ENCODE peak calls at places on chromosomes 16 and 17, in ten cellular contexts. Z is omental fat pad, W is ovary, U is astrocyte of the spinal cord, H is fibroblast of lung, A is bronchial epithelial cell, X is GM13976, L is ascending aorta, S is fibroblast of mammary gland, Y is uterus. K is an unnamed sample.

GRCh38 chr16:14308357-14308723 is 237.2 kb downstream of the MRTFB start:
- DNase-seq in A (no peak), L (no peak), X (no peak), H (no peak), Y (no peak), S (no peak), W (no peak), U (no peak), Z (no peak), K (no peak)

GRCh38 chr17:55281592-55282378 is 17.0 kb downstream of the HLF start:
- DNase-seq in X (no peak), U (no peak), A (no peak), S (no peak), Z (no peak), Y (no peak), L (no peak), W (no peak), H (no peak), K (no peak)

GRCh38 chr17:41367426-41368075 is 2.1 kb downstream of the KRT33B start:
- DNase-seq in H (no peak), Z (no peak), Y (peak), W (no peak), S (peak), A (peak), U (peak), X (no peak), L (no peak), K (no peak)

GRCh38 chr17:31484821-31485220 is 93.3 kb downstream of the RAB11FIP4 start:
- DNase-seq in S (no peak), W (no peak), X (no peak), L (no peak), Z (no peak), Y (no peak), H (no peak), A (no peak), U (no peak), K (no peak)

GRCh38 chr16:53849994-53850393 is 146.0 kb downstream of the FTO start:
- DNase-seq in S (no peak), Z (no peak), A (no peak), U (no peak), H (no peak), X (no peak), W (no peak), Y (no peak), L (no peak), K (no peak)

GRCh38 chr17:37089998-37090397 is 141.2 kb downstream of the AATF start:
- DNase-seq in A (no peak), Z (no peak), L (no peak), S (no peak), H (no peak), U (no peak), X (peak), W (no peak), Y (no peak), K (no peak)

GRCh38 chr17:73283841-73284282 is 22.2 kb upstream of the CPSF4L start:
- DNase-seq in W (peak), H (no peak), X (no peak), U (no peak), S (no peak), Z (no peak), A (no peak), L (no peak), Y (peak), K (no peak)

GRCh38 chr17:50060951-50061712 is 5.2 kb downstream of the ITGA3 start:
- DNase-seq in Y (peak), Z (no peak), L (peak), S (peak), A (peak), U (peak), X (no peak), H (peak), W (peak), K (no peak)

GRCh38 chr17:61431594-61432311 is 20.5 kb upstream of the TBX4 start:
- DNase-seq in U (peak), Y (no peak), S (peak), Z (no peak), X (no peak), A (no peak), H (peak), L (no peak), W (no peak), K (no peak)

GRCh38 chr17:63988741-63989621 is 9.2 kb upstream of the PRR29 start:
- DNase-seq in U (no peak), X (no peak), L (no peak), W (no peak), H (no peak), Z (no peak), S (no peak), A (no peak), Y (no peak), K (no peak)

GRCh38 chr16:82936941-82937551 is 310.3 kb downstream of the CDH13 start:
- DNase-seq in L (no peak), S (peak), Y (no peak), U (peak), H (peak), Z (no peak), A (peak), W (no peak), X (no peak), K (no peak)

GRCh38 chr16:66516172-66516807 is 33.6 kb downstream of the TK2 start:
- DNase-seq in X (no peak), Z (no peak), A (no peak), H (no peak), W (no peak), Y (no peak), S (no peak), U (no peak), L (no peak), K (no peak)

GRCh38 chr17:77681820-77682219 is 276.7 kb upstream of the TNRC6C start:
- DNase-seq in U (no peak), X (no peak), L (peak), S (peak), W (no peak), Y (peak), A (no peak), H (peak), Z (no peak), K (no peak)

GRCh38 chr17:27756467-27757371 is 43.6 kb downstream of the NOS2 start:
- DNase-seq in L (no peak), H (peak), X (peak), A (peak), Z (peak), S (peak), W (peak), Y (peak), U (peak), K (peak)

GRCh38 chr16:593406-593805 is 3.5 kb downstream of the RAB40C start:
- DNase-seq in H (no peak), Z (no peak), S (no peak), Y (no peak), A (peak), X (no peak), L (no peak), W (no peak), U (no peak), K (no peak)

GRCh38 chr16:1019234-1019933 is 37.8 kb downstream of the SOX8 start:
- DNase-seq in Z (no peak), L (peak), W (peak), U (peak), Y (peak), A (no peak), S (peak), X (no peak), H (no peak), K (no peak)

GRCh38 chr16:89613101-89613953 is at the start of gene DPEP1:
- DNase-seq in L (no peak), X (no peak), Y (no peak), U (no peak), S (no peak), W (no peak), Z (no peak), A (no peak), H (no peak), K (no peak)

GRCh38 chr16:48813485-48813884 is 203.5 kb upstream of the N4BP1 start:
- DNase-seq in Y (no peak), L (no peak), S (no peak), X (no peak), A (no peak), H (no peak), Z (no peak), U (no peak), W (no peak), K (no peak)

GRCh38 chr17:82874011-82874835 is 34.4 kb upstream of the ZNF750 start:
- DNase-seq in Z (no peak), X (no peak), Y (no peak), W (no peak), S (no peak), L (no peak), U (no peak), A (peak), H (no peak), K (no peak)

GRCh38 chr16:2246301-2246885 is 5.0 kb downstream of the ECI1 start:
- DNase-seq in X (no peak), U (no peak), Z (no peak), H (no peak), A (no peak), Y (no peak), S (no peak), W (no peak), L (no peak), K (no peak)

GRCh38 chr17:78573955-78574354 is 3.2 kb downstream of the DNAH17 start:
- DNase-seq in H (no peak), U (no peak), S (no peak), A (no peak), Y (no peak), L (no peak), W (no peak), X (no peak), Z (no peak), K (no peak)

GRCh38 chr17:80414508-80414802 is 512 bp upstream of the ENDOV start:
- DNase-seq in L (no peak), A (peak), U (peak), Z (no peak), S (no peak), W (no peak), H (peak), X (no peak), Y (no peak), K (no peak)

GRCh38 chr16:58187092-58187491 is 10.8 kb downstream of the CSNK2A2 start:
- DNase-seq in Y (no peak), S (no peak), L (no peak), U (peak), H (no peak), A (peak), X (no peak), Z (no peak), W (no peak), K (no peak)

GRCh38 chr17:41492771-41493170 is 3.1 kb upstream of the KRT36 start:
- DNase-seq in Y (no peak), U (peak), A (no peak), L (no peak), H (peak), Z (no peak), X (no peak), W (peak), S (peak), K (no peak)

DNA sequence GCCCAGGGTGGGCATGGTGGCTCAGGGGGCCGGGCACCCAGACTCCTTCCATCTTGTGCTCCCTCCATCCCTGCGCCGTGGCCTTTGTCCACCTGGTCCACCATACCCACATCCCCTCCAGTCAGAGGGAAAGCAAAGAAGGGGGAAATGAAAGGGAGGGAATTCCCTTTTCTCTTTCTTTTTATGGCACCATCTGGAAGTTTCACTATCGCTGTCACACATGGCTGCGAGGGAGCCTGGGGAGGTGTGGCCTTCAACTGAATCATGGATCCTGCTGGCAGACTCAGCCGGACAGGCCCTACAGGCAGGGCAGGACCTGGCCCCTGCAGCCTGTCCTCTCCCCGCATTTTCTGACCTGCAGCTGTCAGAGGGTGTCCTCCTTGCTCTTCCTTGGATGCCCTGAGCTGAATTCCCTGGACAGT is 6.2 kb downstream of the SLC12A3 start:
- DNase-seq in S (peak), W (no peak), A (peak), H (peak), U (peak), Y (no peak), Z (no peak), X (peak), L (no peak), K (no peak)
- TF ChIP-seq CTCF in S (no peak), W (no peak), A (no peak), H (no peak), U (no peak), Y (no peak), Z (no peak), X (peak), L (no peak), K (no peak)

GRCh38 chr17:51585514-51586104 is 325.3 kb downstream of the UTP18 start:
- DNase-seq in Z (no peak), S (no peak), A (peak), H (no peak), X (peak), L (no peak), U (no peak), Y (no peak), W (no peak), K (peak)
- TF ChIP-seq CTCF in Z (no peak), S (no peak), A (peak), H (no peak), X (no peak), L (no peak), U (no peak), Y (no peak), W (no peak), K (peak)

GRCh38 chr17:7897773-7898172 is 9.2 kb downstream of the CHD3 start:
- DNase-seq in A (peak), U (peak), S (peak), H (peak), Z (no peak), Y (no peak), L (peak), W (no peak), X (no peak), K (no peak)
- TF ChIP-seq CTCF in A (peak), U (peak), S (peak), H (peak), Z (no peak), Y (peak), L (peak), W (no peak), X (peak), K (peak)

DNA sequence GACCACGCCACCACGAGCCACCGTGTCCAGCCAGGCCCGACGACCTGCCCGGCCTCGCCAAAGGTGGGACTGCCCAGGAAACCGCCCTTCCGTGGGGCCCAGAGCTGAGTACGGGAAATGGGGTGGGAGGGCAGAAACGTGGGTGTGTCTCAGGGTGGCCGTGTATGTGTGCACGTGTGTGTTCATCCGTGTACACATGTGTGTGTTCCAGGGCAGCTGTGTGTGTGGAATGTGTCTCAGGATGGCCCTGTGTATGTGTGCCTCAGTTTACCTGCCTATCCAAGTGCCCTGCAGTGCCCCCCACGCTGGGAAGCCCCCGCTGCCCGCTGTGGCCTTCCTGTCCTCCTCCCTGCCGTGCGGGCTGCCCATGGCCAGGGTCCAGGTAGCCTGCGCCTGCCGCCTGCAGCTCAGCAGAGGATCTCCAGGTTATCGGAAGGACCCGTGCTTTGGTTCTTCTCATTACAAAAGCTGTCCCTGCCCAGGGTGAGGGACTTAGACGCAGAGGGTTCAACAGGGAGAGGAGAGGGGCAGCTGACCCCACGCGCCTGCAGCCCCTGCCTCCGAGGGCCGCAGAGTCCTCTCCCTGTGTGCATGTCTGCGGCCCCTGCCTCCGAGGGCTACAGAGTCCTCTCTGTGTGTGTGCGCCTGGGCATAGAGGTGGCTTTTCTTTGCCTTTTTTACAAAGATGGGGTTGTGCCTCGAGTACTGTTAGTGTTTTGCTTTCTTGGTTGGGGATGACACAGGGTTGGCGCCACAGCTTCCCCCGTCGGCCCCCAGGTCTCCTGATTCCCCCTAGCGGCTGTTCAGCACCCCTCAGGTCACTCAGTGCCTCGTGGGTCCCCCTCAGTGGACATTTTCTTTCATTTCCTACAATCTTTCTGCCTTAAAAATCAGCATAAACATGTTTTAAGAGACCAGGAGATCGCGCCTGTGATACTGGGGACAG is 23.6 kb downstream of the ZNF469 start:
- DNase-seq in H (no peak), X (no peak), Y (no peak), L (no peak), Z (no peak), U (no peak), A (no peak), W (no peak), S (no peak), K (no peak)
- TF ChIP-seq CTCF in H (no peak), X (no peak), Y (no peak), L (no peak), Z (no peak), U (peak), A (no peak), W (no peak), S (peak), K (peak)

K was measured in progenitor cell of endocrine pancreas.